ENCODE peak calls at places on chromosome 12, in nine cellular contexts. Z, E, Q, D, I, S, A, M and J are unnamed samples.

GRCh38 chr12:51028126-51028810 is 2.1 kb upstream of the SLC11A2 start:
- DNase-seq in I (no peak), Q (peak), E (peak), M (no peak), S (peak), A (no peak), D (no peak), Z (peak), J (peak)

GRCh38 chr12:84305144-84305543 is 607.5 kb downstream of the SLC6A15 start:
- DNase-seq in D (no peak), Q (no peak), S (no peak), E (no peak), I (no peak), A (no peak), Z (no peak), M (no peak), J (no peak)

GRCh38 chr12:102755271-102755670 is 161.8 kb downstream of the PAH start:
- DNase-seq in E (no peak), D (no peak), I (no peak), M (no peak), S (no peak), Q (no peak), A (no peak), Z (no peak), J (no peak)

GRCh38 chr12:49335118-49335954 is 1.7 kb downstream of the C1QL4 start:
- DNase-seq in S (no peak), A (no peak), Z (no peak), D (no peak), M (no peak), E (no peak), I (no peak), Q (no peak), J (no peak)

GRCh38 chr12:57124259-57124877 is 3.9 kb upstream of the LRP1 start:
- DNase-seq in E (peak), Q (peak), Z (peak), I (peak), M (peak), D (peak), A (peak), S (peak), J (peak)

GRCh38 chr12:122951979-122952892 is 14.0 kb downstream of the ABCB9 start:
- DNase-seq in E (peak), A (peak), I (peak), D (peak), S (peak), M (peak), Q (peak), Z (peak), J (peak)

GRCh38 chr12:131085125-131085815 is 131.6 kb downstream of the ADGRD1 start:
- DNase-seq in A (no peak), S (no peak), E (no peak), Q (no peak), D (peak), M (peak), Z (peak), I (peak), J (peak)

GRCh38 chr12:107570721-107571120 is 114.9 kb upstream of the PWP1 start:
- DNase-seq in S (no peak), M (no peak), D (no peak), A (no peak), Z (peak), E (no peak), Q (no peak), I (no peak), J (no peak)

GRCh38 chr12:108333898-108334699 is 5.0 kb downstream of the CMKLR1 start:
- DNase-seq in E (no peak), I (no peak), Q (no peak), M (peak), A (no peak), Z (no peak), S (no peak), D (no peak), J (no peak)

DNA sequence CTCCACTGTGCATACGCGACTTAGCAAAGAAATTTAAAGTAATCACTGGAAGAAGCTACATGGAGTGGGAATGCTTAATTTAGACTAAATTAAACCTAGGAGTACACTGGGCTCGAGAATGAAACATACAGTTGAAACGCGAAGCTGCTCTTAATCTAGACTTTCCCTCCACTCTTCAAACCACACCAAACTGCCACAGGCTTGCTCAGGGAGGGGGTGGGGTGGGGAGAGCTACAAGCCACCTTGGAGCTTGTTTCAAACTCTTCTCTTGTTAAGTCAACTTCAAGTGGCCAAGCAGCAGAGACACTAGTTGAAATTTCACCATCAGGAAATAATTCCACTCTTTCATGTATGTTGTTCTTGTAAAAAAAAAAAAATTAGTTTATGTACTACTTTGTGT is 69.9 kb downstream of the SLC38A1 start:
- DNase-seq in I (no peak), D (no peak), S (no peak), Z (no peak), Q (no peak), E (no peak), A (no peak), M (no peak), J (peak)
- TF ChIP-seq POLR2A in I (no peak), D (no peak), S (no peak), Z (no peak), Q (no peak), E (no peak), A (no peak), M (no peak), J (no peak)

DNA sequence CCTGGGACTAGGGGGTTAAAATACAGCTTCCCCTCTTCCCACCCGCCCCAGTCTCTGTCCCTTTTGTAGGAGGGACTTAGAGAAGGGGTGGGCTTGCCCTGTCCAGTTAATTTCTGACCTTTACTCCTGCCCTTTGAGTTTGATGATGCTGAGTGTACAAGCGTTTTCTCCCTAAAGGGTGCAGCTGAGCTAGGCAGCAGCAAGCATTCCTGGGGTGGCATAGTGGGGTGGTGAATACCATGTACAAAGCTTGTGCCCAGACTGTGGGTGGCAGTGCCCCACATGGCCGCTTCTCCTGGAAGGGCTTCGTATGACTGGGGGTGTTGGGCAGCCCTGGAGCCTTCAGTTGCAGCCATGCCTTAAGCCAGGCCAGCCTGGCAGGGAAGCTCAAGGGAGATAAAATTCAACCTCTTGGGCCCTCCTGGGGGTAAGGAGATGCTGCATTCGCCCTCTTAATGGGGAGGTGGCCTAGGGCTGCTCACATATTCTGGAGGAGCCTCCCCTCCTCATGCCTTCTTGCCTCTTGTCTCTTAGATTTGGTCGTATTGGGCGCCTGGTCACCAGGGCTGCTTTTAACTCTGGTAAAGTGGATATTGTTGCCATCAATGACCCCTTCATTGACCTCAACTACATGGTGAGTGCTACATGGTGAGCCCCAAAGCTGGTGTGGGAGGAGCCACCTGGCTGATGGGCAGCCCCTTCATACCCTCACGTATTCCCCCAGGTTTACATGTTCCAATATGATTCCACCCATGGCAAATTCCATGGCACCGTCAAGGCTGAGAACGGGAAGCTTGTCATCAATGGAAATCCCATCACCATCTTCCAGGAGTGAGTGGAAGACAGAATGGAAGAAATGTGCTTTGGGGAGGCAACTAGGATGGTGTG is 1.9 kb downstream of the GAPDH start:
- DNase-seq in I (no peak), Z (no peak), D (no peak), M (no peak), E (no peak), A (no peak), S (peak), Q (no peak), J (no peak)
- TF ChIP-seq POLR2A in I (no peak), Z (no peak), D (no peak), M (no peak), E (no peak), A (no peak), S (peak), Q (no peak), J (no peak)

DNA sequence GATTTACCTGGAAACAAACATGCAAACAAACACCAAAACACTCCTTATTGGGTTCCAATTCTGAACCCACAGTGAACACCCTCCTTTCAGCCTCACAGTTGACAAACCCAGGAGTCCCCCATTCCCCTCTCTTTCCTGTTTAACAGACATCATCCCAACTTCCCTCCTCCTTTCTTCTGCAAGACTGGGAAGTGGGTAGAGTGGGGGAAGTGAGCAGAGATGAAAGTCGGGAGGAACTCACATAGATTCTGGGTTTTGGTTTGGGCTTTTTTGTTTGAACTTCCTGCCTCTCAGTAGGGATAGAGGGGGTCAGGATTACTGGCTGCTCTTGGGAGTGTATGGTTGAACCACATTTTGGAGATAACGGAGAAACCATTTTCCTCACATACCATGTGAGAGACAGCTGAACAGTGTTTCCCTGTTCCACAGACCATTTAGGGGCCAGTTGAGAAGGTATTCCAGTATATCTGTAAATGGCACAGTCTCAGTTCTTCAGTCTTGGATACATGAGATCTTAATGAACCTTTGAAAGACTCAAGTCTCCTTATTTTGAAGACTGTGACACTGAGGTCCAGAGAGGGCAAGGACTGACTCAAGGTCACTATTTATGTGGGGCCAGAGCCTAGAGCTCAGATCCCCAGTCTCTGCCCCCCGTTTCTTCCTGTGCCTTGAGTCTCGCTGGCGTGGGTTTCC is 3.9 kb upstream of the GPR84 start:
- DNase-seq in D (no peak), Z (no peak), M (no peak), Q (no peak), S (no peak), A (no peak), I (no peak), E (no peak), J (no peak)
- TF ChIP-seq POLR2A in D (no peak), Z (no peak), M (no peak), Q (no peak), S (no peak), A (no peak), I (no peak), E (no peak), J (no peak)

DNA sequence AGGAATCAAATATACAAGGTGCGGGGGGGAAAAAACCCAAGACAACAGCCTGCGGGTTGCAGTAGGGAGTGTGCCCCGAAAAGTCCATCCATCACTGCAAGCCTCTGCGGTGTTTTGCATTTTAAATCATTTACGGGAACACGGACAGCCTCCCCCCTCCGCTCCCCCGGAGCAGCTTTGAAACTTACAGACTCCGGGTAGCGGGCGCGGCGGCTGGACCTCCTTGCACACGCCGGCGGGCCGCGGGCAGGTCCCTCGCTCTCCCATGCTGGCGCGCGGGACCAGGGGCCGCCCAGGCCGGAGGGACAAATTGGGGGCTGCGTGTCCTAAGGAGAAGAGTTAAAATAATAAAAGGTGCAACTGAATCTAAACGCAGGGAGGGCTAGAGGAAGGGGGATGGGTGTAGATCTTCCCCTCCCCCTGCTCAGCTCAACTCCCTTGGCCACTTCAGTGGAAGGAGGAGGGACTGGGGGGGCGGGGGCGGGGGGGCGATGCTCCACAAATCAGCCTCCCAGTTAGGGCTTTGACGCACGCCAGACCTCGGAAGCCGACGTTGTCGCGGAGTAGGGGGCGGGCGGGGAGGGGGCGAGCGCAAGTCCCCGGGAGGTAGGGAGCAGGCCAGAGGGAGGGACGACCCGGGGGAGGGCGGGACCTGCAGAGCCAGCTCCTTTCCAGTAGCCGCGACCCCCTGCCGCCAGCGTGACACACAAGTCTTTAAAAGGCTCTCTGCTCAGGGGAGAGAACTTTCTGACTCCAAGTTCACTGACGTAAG is at the start of gene KCNJ8:
- DNase-seq in M (peak), D (peak), S (no peak), I (peak), Z (peak), E (peak), A (no peak), Q (peak), J (peak)
- TF ChIP-seq POLR2A in M (peak), D (no peak), S (no peak), I (no peak), Z (no peak), E (no peak), A (no peak), Q (no peak), J (no peak)